ENCODE peak calls at places on chromosome 15, in five cellular contexts. X, G, T, J and P are unnamed samples.

GRCh38 chr15:70409388-70409787 is 311.7 kb upstream of the TLE3 start:
- DNase-seq in X (no peak), G (no peak), T (no peak), J (no peak), P (no peak)

GRCh38 chr15:72851586-72851985 is 68.0 kb upstream of the ADPGK start:
- DNase-seq in X (no peak), G (no peak), T (no peak), J (no peak), P (no peak)

GRCh38 chr15:96218623-96219465 is 111.7 kb upstream of the NR2F2 start:
- DNase-seq in X (no peak), G (no peak), T (no peak), J (no peak), P (no peak)

GRCh38 chr15:87347806-87348515 is 908.6 kb downstream of the NTRK3 start:
- DNase-seq in X (no peak), G (no peak), T (no peak), J (no peak), P (no peak)

GRCh38 chr15:74352393-74352910 is 15.0 kb downstream of the CYP11A1 start:
- DNase-seq in X (no peak), G (peak), T (no peak), J (no peak), P (no peak)

GRCh38 chr15:74319596-74320357 is 47.7 kb downstream of the CYP11A1 start:
- DNase-seq in X (no peak), G (peak), T (no peak), J (peak), P (no peak)

GRCh38 chr15:67152429-67152828 is 87.0 kb downstream of the SMAD3 start:
- DNase-seq in X (no peak), G (no peak), T (no peak), J (no peak), P (no peak)

GRCh38 chr15:101446527-101447167 is 42.9 kb downstream of the PCSK6 start:
- DNase-seq in X (no peak), G (no peak), T (no peak), J (no peak), P (peak)

GRCh38 chr15:64513823-64514222 is 53.4 kb downstream of the ZNF609 start:
- DNase-seq in X (no peak), G (no peak), T (no peak), J (no peak), P (no peak)

GRCh38 chr15:65130941-65131340 is 2.7 kb downstream of the PDCD7 start:
- DNase-seq in X (no peak), G (peak), T (no peak), J (no peak), P (no peak)

GRCh38 chr15:95127356-95127755 is 896.0 kb downstream of the MCTP2 start:
- DNase-seq in X (no peak), G (peak), T (no peak), J (no peak), P (no peak)

GRCh38 chr15:74171965-74172541 is 1.5 kb upstream of the ISLR start:
- DNase-seq in X (no peak), G (no peak), T (no peak), J (peak), P (no peak)

GRCh38 chr15:61839541-61839940 is 220.7 kb downstream of the VPS13C start:
- DNase-seq in X (no peak), G (no peak), T (no peak), J (no peak), P (no peak)

GRCh38 chr15:86611392-86612040 is 531.8 kb downstream of the AGBL1 start:
- DNase-seq in X (no peak), G (peak), T (no peak), J (no peak), P (peak)

GRCh38 chr15:43251863-43252241 is 14.9 kb downstream of the TGM5 start:
- DNase-seq in X (no peak), G (no peak), T (no peak), J (no peak), P (no peak)

GRCh38 chr15:93467327-93467726 is 378.3 kb upstream of the RGMA start:
- DNase-seq in X (no peak), G (no peak), T (no peak), J (no peak), P (no peak)

GRCh38 chr15:67035886-67036285 is 29.5 kb upstream of the SMAD3 start:
- DNase-seq in X (no peak), G (no peak), T (peak), J (peak), P (no peak)

GRCh38 chr15:58070801-58071418 is 5.4 kb upstream of the ALDH1A2 start:
- DNase-seq in X (peak), G (peak), T (peak), J (peak), P (peak)

GRCh38 chr15:85307687-85308045 is 72.7 kb upstream of the AKAP13 start:
- DNase-seq in X (no peak), G (no peak), T (no peak), J (no peak), P (no peak)

GRCh38 chr15:67762610-67763368 is 62.5 kb upstream of the SKOR1 start:
- DNase-seq in X (no peak), G (no peak), T (no peak), J (no peak), P (no peak)

GRCh38 chr15:81294501-81294850 is 29.5 kb downstream of the STARD5 start:
- DNase-seq in X (no peak), G (peak), T (peak), J (no peak), P (no peak)
- TF ChIP-seq CTCF in X (no peak), G (peak), T (no peak), J (no peak), P (no peak)

GRCh38 chr15:39907216-39907615 is 12.8 kb downstream of the GPR176 start:
- DNase-seq in X (no peak), G (peak), T (no peak), J (no peak), P (no peak)
- TF ChIP-seq REST in X (no peak), G (no peak), T (no peak), J (no peak), P (no peak)

DNA sequence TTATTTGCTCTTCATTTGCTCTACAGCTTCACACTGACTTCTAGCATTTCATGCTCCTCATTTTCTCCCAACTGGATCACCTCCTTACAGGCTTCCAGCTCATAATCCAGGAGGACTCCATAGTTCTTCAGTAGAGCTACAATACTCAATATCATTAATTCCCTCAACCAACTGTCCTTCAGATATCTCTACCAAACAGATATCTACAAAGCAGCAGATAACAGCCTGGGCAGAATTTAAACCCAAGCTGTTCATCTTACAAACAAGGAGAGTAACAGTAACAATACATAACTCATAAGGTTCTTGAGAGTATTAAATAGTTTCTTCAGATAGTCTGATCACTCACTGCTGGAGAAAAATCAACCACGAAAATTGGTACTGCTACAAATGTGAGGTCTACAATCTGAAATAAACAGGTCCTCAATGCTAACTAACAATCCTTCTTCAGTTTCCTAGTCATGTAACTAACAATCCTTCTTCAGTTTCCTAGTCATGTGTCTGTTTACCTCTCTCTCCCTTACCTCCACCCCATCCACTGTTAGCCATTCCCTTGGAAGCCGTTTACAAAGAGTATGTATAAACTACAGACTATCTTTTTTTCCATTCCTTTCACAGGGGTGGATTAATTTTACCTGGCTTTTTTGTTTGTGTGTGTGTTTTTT is 5.0 kb downstream of the PEAK1 start:
- DNase-seq in X (no peak), G (no peak), T (no peak), J (no peak), P (no peak)
- TF ChIP-seq CTCF in X (no peak), G (no peak), T (no peak), J (no peak), P (no peak)

GRCh38 chr15:39265261-39265660 is 315.6 kb upstream of the THBS1 start:
- DNase-seq in X (no peak), G (no peak), T (no peak), J (no peak), P (no peak)
- TF ChIP-seq REST in X (no peak), G (no peak), T (no peak), J (no peak), P (no peak)

DNA sequence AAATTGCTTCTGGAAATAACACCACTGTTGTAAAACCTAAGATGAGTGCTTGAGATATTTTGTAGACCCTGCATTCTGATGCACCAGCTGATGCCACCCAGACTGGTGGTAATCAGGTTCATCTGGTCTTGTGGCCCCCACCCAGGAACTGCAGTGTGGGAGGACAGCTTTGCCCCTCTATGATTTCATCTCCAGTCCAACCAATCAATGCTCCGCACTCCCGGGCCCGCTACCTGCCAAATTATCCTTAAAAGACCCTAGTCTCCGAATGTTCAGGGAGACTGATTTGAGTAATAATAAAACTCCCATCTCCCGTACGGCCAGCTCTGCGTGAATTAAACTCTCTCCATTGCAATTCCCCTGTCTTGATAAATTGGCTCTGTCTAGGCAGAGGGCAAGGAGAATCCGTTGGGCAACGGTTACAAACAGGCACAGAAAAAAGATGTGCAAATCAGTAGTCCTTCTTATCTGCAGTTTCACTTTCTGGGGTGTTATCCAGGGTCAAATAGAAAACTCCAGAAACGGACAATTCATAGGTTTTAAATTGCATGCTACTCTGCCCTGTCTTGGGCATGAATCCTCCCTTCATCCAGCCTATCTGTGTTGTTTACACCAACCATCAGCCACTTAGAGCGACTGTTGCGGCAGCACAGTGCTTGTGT is 29.2 kb upstream of the TRPM1 start:
- DNase-seq in X (no peak), G (no peak), T (no peak), J (no peak), P (no peak)
- TF ChIP-seq CTCF in X (no peak), G (no peak), T (no peak), J (no peak), P (no peak)

GRCh38 chr15:99566157-99566900 is 545 bp downstream of the MEF2A start:
- DNase-seq in X (no peak), G (peak), T (peak), J (peak), P (no peak)
- TF ChIP-seq REST in X (no peak), G (no peak), T (no peak), J (no peak), P (no peak)